ENCODE peak calls at places on chromosomes 6 and 20, in four cellular contexts. B is neural progenitor cell, R is Peyer's patch, I is left lung. T is an unnamed sample. For H3K27me3 and H3K4me1, the result is how much of the 10 kb centered on the place peaks cover.

GRCh38 chr20:3158968-3159431 is 665 bp downstream of the FASTKD5 start:
- DNase-seq in B (peak), R (no peak), I (no peak), T (no peak)

GRCh38 chr20:53081916-53082863 is 110.0 kb downstream of the TSHZ2 start:
- DNase-seq in R (no peak), B (peak), I (no peak), T (no peak)

GRCh38 chr6:105898286-105898685 is 187.8 kb upstream of the PRDM1 start:
- DNase-seq in R (no peak), I (no peak), B (no peak), T (no peak)

GRCh38 chr6:145071836-145072235 is 663.5 kb downstream of the EPM2A start:
- DNase-seq in R (no peak), B (no peak), I (no peak), T (no peak)

GRCh38 chr20:10476319-10476724 is 41.2 kb downstream of the SLX4IP start:
- DNase-seq in B (no peak), R (no peak), I (no peak), T (no peak)

GRCh38 chr6:17289491-17290106 is 8.4 kb downstream of the RBM24 start:
- DNase-seq in B (no peak), I (no peak), R (no peak), T (peak)

GRCh38 chr6:8277769-8278168 is 157.6 kb downstream of the SLC35B3 start:
- DNase-seq in I (no peak), B (peak), R (no peak), T (no peak)

GRCh38 chr20:40617594-40617993 is 71.4 kb downstream of the MAFB start:
- DNase-seq in I (no peak), R (no peak), B (no peak), T (no peak)

GRCh38 chr6:142416179-142416578 is 114.4 kb downstream of the ADGRG6 start:
- DNase-seq in R (no peak), B (no peak), I (no peak), T (no peak)

GRCh38 chr6:54892831-54893230 is 46.3 kb downstream of the FAM83B start:
- DNase-seq in B (peak), I (no peak), R (no peak), T (no peak)

GRCh38 chr6:72650081-72650745 is 28.3 kb downstream of the KCNQ5 start:
- DNase-seq in B (no peak), I (no peak), R (no peak), T (no peak)

GRCh38 chr6:7224726-7225125 is 88.3 kb downstream of the SSR1 start:
- DNase-seq in I (no peak), R (no peak), B (no peak), T (no peak)

GRCh38 chr6:20447157-20447556 is 45.5 kb downstream of the E2F3 start:
- DNase-seq in I (no peak), B (no peak), R (no peak), T (no peak)

GRCh38 chr6:16318538-16318937 is 80.2 kb downstream of the GMPR start:
- DNase-seq in R (no peak), B (no peak), I (no peak), T (no peak)

GRCh38 chr6:102742033-102742432 is 1348.5 kb downstream of the GRIK2 start:
- DNase-seq in I (no peak), R (no peak), B (no peak), T (no peak)

GRCh38 chr6:41878246-41878645 is 16.9 kb downstream of the USP49 start:
- DNase-seq in I (no peak), B (no peak), R (no peak), T (no peak)

GRCh38 chr6:3612341-3613041 is 139.0 kb downstream of the PXDC1 start:
- DNase-seq in B (no peak), I (no peak), R (no peak), T (no peak)

GRCh38 chr6:108707328-108707976 is 140.8 kb upstream of the ARMC2 start:
- DNase-seq in R (no peak), B (no peak), I (no peak), T (no peak)

DNA sequence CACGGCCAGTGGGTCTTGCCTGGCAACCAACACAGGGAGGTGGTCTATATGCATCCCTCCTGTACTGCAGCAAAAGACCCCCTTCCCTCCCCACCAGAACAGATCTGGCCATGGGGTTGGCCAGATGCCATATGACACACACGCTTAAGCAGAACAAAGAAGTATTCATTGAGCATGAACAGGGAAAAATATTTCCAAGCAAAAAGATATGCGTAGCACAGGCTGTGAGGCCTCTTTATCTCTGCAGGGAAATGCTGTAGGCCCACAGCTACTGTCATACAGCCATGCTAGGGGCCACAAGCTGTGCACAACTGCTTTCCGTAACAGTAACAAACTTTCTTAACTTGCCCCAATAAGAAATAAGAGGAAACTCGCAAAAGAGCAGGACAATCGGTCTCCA is 73.4 kb upstream of the NRSN1 start:
- DNase-seq in R (no peak), B (no peak), I (no peak), T (no peak)
- H3K27me3 ChIP-seq in R (under half), B (under half), I (under half), T (under half)

GRCh38 chr20:43941476-43942212 is 27.0 kb downstream of the TOX2 start:
- DNase-seq in R (no peak), I (no peak), B (no peak), T (no peak)
- H3K4me1 ChIP-seq in R (under half), I (under half), B (under half), T (half or more)

GRCh38 chr6:167496707-167497106 is 171.8 kb downstream of the TTLL2 start:
- DNase-seq in I (no peak), B (no peak), R (no peak), T (peak)
- H3K27me3 ChIP-seq in I (under half), B (under half), R (under half), T (under half)

DNA sequence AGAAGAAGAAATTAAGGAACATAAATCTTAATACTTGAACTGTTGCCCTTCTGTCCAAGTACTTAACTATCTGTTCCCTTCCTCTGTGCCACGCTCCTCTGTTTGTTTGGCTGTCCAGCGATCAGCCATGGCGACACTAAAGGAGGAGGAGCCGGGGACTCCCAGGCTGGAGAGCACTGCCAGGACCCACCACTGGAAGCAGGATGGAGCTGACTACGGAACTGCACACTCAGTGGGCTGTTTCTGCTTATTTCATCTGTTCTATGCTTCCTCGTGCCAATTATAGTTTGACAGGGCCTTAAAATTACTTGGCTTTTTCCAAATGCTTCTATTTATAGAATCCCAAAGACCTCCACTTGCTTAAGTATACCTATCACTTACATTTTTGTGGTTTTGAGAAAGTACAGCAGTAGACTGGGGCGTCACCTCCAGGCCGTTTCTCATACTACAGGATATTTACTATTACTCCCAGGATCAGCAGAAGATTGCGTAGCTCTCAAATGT is 17.1 kb downstream of the IRF4 start:
- DNase-seq in I (no peak), B (peak), R (no peak), T (peak)
- H3K4me1 ChIP-seq in I (under half), B (under half), R (under half), T (under half)

GRCh38 chr20:63359164-63359934 is 1.8 kb downstream of the CHRNA4 start:
- DNase-seq in I (peak), B (no peak), R (no peak), T (no peak)
- H3K27me3 ChIP-seq in I (under half), B (under half), R (under half), T (half or more)

GRCh38 chr6:56745971-56746370 is 103.3 kb upstream of the DST start:
- DNase-seq in I (no peak), B (no peak), R (no peak), T (no peak)

GRCh38 chr6:56749632-56750151 is 107.0 kb upstream of the DST start:
- DNase-seq in B (no peak), R (no peak), I (peak), T (no peak)

GRCh38 chr6:56744528-56744927 is 101.8 kb upstream of the DST start:
- DNase-seq in B (no peak), I (no peak), R (no peak), T (no peak)

GRCh38 chr6:56745081-56745480 is 102.4 kb upstream of the DST start:
- DNase-seq in B (no peak), I (no peak), R (no peak), T (no peak)

GRCh38 chr6:56746767-56747504 is 104.2 kb upstream of the DST start:
- DNase-seq in I (no peak), B (peak), R (no peak), T (no peak)
- H3K4me1 ChIP-seq in I (under half), B (half or more), R (under half), T (under half)

DNA sequence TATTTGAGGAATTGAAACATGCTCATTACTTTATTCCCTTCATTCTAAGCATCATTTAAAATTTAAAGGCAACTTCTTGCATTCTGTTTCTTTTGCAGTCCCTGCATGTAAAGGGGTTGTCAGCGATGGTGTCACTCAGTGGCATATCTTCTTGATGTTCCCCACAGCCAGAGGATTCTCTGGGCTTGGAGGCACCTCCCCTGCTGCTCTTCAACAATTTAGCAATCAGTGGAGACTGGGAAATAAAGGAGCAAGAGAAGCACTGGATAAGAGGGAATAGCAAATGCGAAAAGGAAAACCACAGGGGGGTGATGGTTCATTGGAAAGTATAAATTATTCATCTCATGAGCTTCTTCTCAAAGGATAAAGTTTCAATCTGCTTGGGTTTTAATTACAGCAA is 30.7 kb upstream of the MC3R start:
- DNase-seq in I (no peak), B (peak), R (no peak), T (no peak)
- H3K27me3 ChIP-seq in I (under half), B (under half), R (under half), T (under half)

GRCh38 chr6:10413850-10414765 is 766 bp downstream of the TFAP2A start:
- DNase-seq in B (peak), R (no peak), I (no peak), T (no peak)

GRCh38 chr6:10416516-10416862 is 1.6 kb upstream of the TFAP2A start:
- DNase-seq in R (no peak), I (no peak), B (no peak), T (no peak)

GRCh38 chr6:10416863-10417641 is 2.2 kb upstream of the TFAP2A start:
- DNase-seq in R (no peak), I (peak), B (peak), T (no peak)

GRCh38 chr6:10414766-10415592 is at the start of gene TFAP2A:
- DNase-seq in I (no peak), B (peak), R (no peak), T (no peak)

GRCh38 chr6:10415593-10416480 is 963 bp upstream of the TFAP2A start:
- DNase-seq in R (no peak), B (no peak), I (no peak), T (no peak)
- H3K4me1 ChIP-seq in R (half or more), B (half or more), I (under half), T (under half)

T was measured in upper lobe of right lung.